ENCODE peak calls at places on chromosomes 1 and 21, in six cellular contexts. X is fibroblast of the aortic adventitia, B is body of pancreas, T is left lung, W is astrocyte of the cerebellum, I is mammary epithelial cell. U is an unnamed sample.

GRCh38 chr1:17946434-17946833 is 161.2 kb upstream of the IGSF21 start:
- DNase-seq in X (no peak), B (no peak), T (no peak), W (no peak), I (no peak), U (no peak)

GRCh38 chr1:207245124-207245523 is 76.4 kb upstream of the CD55 start:
- DNase-seq in X (no peak), B (no peak), T (no peak), W (no peak), I (no peak), U (no peak)

GRCh38 chr1:25912076-25912831 is 6.0 kb upstream of the STMN1 start:
- DNase-seq in X (peak), B (no peak), T (no peak), W (peak), I (peak), U (no peak)

GRCh38 chr1:206839857-206840256 is 25.6 kb upstream of the IL20 start:
- DNase-seq in X (peak), B (no peak), T (no peak), W (peak), I (no peak), U (no peak)

GRCh38 chr1:54121482-54122130 is 31.2 kb downstream of the CDCP2 start:
- DNase-seq in X (peak), B (peak), T (peak), W (peak), I (peak), U (peak)

GRCh38 chr1:60861949-60862346 is 220.4 kb upstream of the NFIA start:
- DNase-seq in X (no peak), B (no peak), T (no peak), W (no peak), I (no peak), U (no peak)

GRCh38 chr1:200211157-200211556 is 183.6 kb downstream of the NR5A2 start:
- DNase-seq in X (peak), B (no peak), T (no peak), W (no peak), I (peak), U (peak)

GRCh38 chr1:227797612-227798011 is 17.9 kb upstream of the PRSS38 start:
- DNase-seq in X (no peak), B (no peak), T (no peak), W (no peak), I (no peak), U (no peak)

GRCh38 chr1:88175631-88176226 is 508.3 kb upstream of the PKN2 start:
- DNase-seq in X (no peak), B (peak), T (peak), W (peak), I (peak), U (peak)

GRCh38 chr1:14725641-14726213 is 127.2 kb downstream of the KAZN start:
- DNase-seq in X (no peak), B (no peak), T (no peak), W (no peak), I (no peak), U (no peak)

GRCh38 chr1:3471356-3472087 is 17.1 kb downstream of the ARHGEF16 start:
- DNase-seq in X (peak), B (no peak), T (no peak), W (no peak), I (no peak), U (peak)

DNA sequence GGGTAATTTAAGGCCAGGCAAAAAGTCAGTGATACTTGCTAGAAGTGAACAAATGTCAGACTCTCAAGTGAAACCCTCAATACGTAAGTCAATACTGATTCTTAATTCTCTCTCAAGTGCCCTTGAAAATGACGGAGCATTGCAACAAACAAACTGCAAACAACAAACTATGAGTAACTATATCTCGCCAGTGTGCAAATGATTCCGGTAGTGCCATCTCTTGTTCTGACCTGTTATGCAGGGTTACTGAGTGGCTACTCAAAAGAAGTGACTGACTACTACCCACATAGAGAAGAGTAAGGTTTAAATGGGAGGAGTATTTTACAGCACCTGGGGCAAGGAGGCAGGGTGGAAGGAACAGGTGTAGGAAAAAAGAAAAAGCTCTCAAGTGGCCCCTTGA is 1.6 kb downstream of the SLC19A2 start:
- DNase-seq in X (no peak), B (no peak), T (no peak), W (no peak), I (peak), U (no peak)
- H3K4me3 ChIP-seq in X (peak), B (no peak), T (peak), W (peak), I (peak), U (peak)

GRCh38 chr1:153697873-153698647 is 19.6 kb downstream of the NPR1 start:
- DNase-seq in X (peak), B (peak), T (peak), W (no peak), I (no peak), U (no peak)
- H3K4me3 ChIP-seq in X (no peak), B (no peak), T (no peak), W (no peak), I (no peak), U (no peak)

GRCh38 chr21:45075606-45076244 is 1.3 kb downstream of the ADARB1 start:
- DNase-seq in X (peak), B (no peak), T (no peak), W (no peak), I (no peak), U (no peak)

GRCh38 chr21:45074048-45074817 is at the start of gene ADARB1:
- DNase-seq in X (peak), B (peak), T (peak), W (no peak), I (peak), U (no peak)

GRCh38 chr21:45078371-45078770 is 4.0 kb downstream of the ADARB1 start:
- DNase-seq in X (no peak), B (no peak), T (no peak), W (no peak), I (no peak), U (no peak)

GRCh38 chr21:45074818-45075605 is 632 bp downstream of the ADARB1 start:
- DNase-seq in X (peak), B (peak), T (no peak), W (no peak), I (peak), U (no peak)

DNA sequence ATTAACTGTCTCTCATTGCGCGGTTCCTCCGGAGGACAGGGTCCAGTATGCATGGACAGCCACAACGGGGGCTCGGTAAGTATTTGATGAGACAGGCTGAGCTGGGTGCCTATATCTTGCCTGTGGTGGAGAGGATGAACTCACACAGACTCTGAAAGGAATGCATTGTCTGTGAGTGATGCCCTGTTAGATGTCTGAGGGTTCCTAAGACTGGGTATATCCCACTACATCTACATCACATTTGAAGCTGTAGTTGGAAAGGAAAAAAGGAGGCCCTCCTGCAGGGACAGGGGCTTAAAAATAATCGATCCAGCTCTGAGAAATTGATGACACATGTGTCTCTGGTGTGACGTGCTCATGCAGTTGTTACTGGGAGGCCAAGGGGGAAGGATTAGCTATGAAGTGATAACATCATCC is 1.9 kb downstream of the ADARB1 start:
- DNase-seq in X (no peak), B (no peak), T (no peak), W (no peak), I (peak), U (no peak)
- H3K4me3 ChIP-seq in X (no peak), B (no peak), T (peak), W (no peak), I (peak), U (peak)

GRCh38 chr1:87154351-87154750 is 174.3 kb upstream of the LMO4 start:
- DNase-seq in X (no peak), B (no peak), T (peak), W (no peak), I (no peak), U (no peak)

GRCh38 chr1:87150143-87150542 is 178.5 kb upstream of the LMO4 start:
- DNase-seq in X (no peak), B (no peak), T (no peak), W (no peak), I (no peak), U (no peak)

GRCh38 chr1:87148670-87149069 is 180.0 kb upstream of the LMO4 start:
- DNase-seq in X (no peak), B (no peak), T (no peak), W (no peak), I (no peak), U (no peak)

GRCh38 chr1:87149166-87150065 is 179.3 kb upstream of the LMO4 start:
- DNase-seq in X (peak), B (no peak), T (no peak), W (no peak), I (peak), U (peak)

GRCh38 chr1:87151500-87152421 is 176.9 kb upstream of the LMO4 start:
- DNase-seq in X (peak), B (peak), T (peak), W (no peak), I (no peak), U (peak)
- H3K4me3 ChIP-seq in X (peak), B (no peak), T (peak), W (no peak), I (no peak), U (peak)

U was measured in skeletal muscle cell.